ENCODE peak calls at places on chromosomes 11 and 22, in four cellular contexts. H, N, O and Z are unnamed samples.

GRCh38 chr22:31969789-31970489 is 25.6 kb downstream of the YWHAH start:
- DNase-seq in H (peak), N (peak), O (peak), Z (peak)

GRCh38 chr11:17286332-17286731 is 9.8 kb downstream of the NUCB2 start:
- DNase-seq in H (no peak), N (no peak), O (no peak), Z (no peak)

GRCh38 chr11:116777056-116777455 is 4.3 kb upstream of the BUD13 start:
- DNase-seq in H (no peak), N (no peak), O (no peak), Z (no peak)

GRCh38 chr11:85961930-85962363 is 106.8 kb downstream of the CCDC83 start:
- DNase-seq in H (no peak), N (no peak), O (no peak), Z (no peak)

GRCh38 chr11:130773436-130773835 is 142.8 kb downstream of the SNX19 start:
- DNase-seq in H (no peak), N (no peak), O (no peak), Z (no peak)

GRCh38 chr11:107549253-107549953 is 16.1 kb downstream of the ALKBH8 start:
- DNase-seq in H (no peak), N (peak), O (peak), Z (no peak)

GRCh38 chr22:26823966-26824365 is 166.6 kb downstream of the MIAT start:
- DNase-seq in H (no peak), N (no peak), O (no peak), Z (no peak)

GRCh38 chr22:41367680-41368542 is 13.8 kb upstream of the TEF start:
- DNase-seq in H (peak), N (no peak), O (no peak), Z (peak)

GRCh38 chr22:45462034-45462655 is 40.5 kb upstream of the FBLN1 start:
- DNase-seq in H (no peak), N (no peak), O (peak), Z (no peak)

GRCh38 chr11:68214173-68215086 is 1.3 kb upstream of the KMT5B start:
- DNase-seq in H (no peak), N (peak), O (peak), Z (no peak)

GRCh38 chr11:47923667-47924066 is 56.7 kb upstream of the PTPRJ start:
- DNase-seq in H (no peak), N (no peak), O (no peak), Z (no peak)

GRCh38 chr11:110100476-110101240 is 7.5 kb downstream of the ZC3H12C start:
- DNase-seq in H (no peak), N (no peak), O (no peak), Z (peak)

GRCh38 chr11:126175261-126175885 is 36.1 kb downstream of the RPUSD4 start:
- DNase-seq in H (no peak), N (no peak), O (no peak), Z (no peak)

GRCh38 chr11:3169235-3169951 is 4.3 kb upstream of the OSBPL5 start:
- DNase-seq in H (no peak), N (no peak), O (no peak), Z (peak)

GRCh38 chr22:37930270-37930951 is 23.0 kb downstream of the C22orf23 start:
- DNase-seq in H (no peak), N (no peak), O (peak), Z (peak)

GRCh38 chr22:46373838-46374662 is 38.5 kb downstream of the TRMU start:
- DNase-seq in H (no peak), N (peak), O (no peak), Z (no peak)

GRCh38 chr11:92702771-92703170 is 266.7 kb upstream of the MTNR1B start:
- DNase-seq in H (no peak), N (no peak), O (no peak), Z (no peak)

GRCh38 chr22:38879102-38879729 is 7.2 kb upstream of the CBX6 start:
- DNase-seq in H (no peak), N (no peak), O (no peak), Z (no peak)

GRCh38 chr22:36641902-36642640 is 61.5 kb downstream of the CACNG2 start:
- DNase-seq in H (no peak), N (no peak), O (no peak), Z (no peak)

GRCh38 chr11:85947431-85948272 is 92.5 kb downstream of the CCDC83 start:
- DNase-seq in H (no peak), N (no peak), O (no peak), Z (peak)

GRCh38 chr11:66546966-66547661 is 411 bp downstream of the ACTN3 start:
- DNase-seq in H (no peak), N (no peak), O (no peak), Z (no peak)

GRCh38 chr11:94740083-94740974 is 27.8 kb upstream of the AMOTL1 start:
- DNase-seq in H (peak), N (no peak), O (peak), Z (peak)

GRCh38 chr22:38505595-38506117 is 455 bp downstream of the DDX17 start:
- DNase-seq in H (peak), N (peak), O (peak), Z (peak)

GRCh38 chr22:40507491-40507890 is 129.0 kb downstream of the MRTFA start:
- DNase-seq in H (no peak), N (no peak), O (no peak), Z (no peak)

GRCh38 chr11:1840780-1841480 is 2.1 kb downstream of the TNNI2 start:
- DNase-seq in H (no peak), N (no peak), O (no peak), Z (no peak)

GRCh38 chr11:72333657-72334056 is 89.7 kb upstream of the PHOX2A start:
- DNase-seq in H (no peak), N (peak), O (peak), Z (peak)

GRCh38 chr11:72678524-72678923 is 4.3 kb upstream of the PDE2A start:
- DNase-seq in H (no peak), N (no peak), O (no peak), Z (no peak)

GRCh38 chr22:20721409-20722218 is 52.3 kb upstream of the SERPIND1 start:
- DNase-seq in H (no peak), N (no peak), O (no peak), Z (peak)

GRCh38 chr22:46842606-46843005 is 80.2 kb downstream of the TBC1D22A start:
- DNase-seq in H (no peak), N (no peak), O (no peak), Z (no peak)

GRCh38 chr11:6979365-6979764 is 40.8 kb downstream of the ZNF214 start:
- DNase-seq in H (no peak), N (no peak), O (no peak), Z (no peak)

GRCh38 chr11:35272391-35272821 is 133.4 kb downstream of the CD44 start:
- DNase-seq in H (no peak), N (peak), O (no peak), Z (peak)